ENCODE peak calls at places on chromosomes 1 and 21, in ten cellular contexts. I is left ventricle myocardium superior; O is Right ventricle myocardium superior; C is stimulated activated CD4-positive, alpha-beta T cell treated with anti-CD3 and anti-CD28 coated beads, Interleukin-15, amount 100 ng/mL, for 1 hour; L is fibroblast of mammary gland; G is HS-5; Q is foreskin keratinocyte; Z is prostate gland; S is hypothalamus; H is substantia nigra. E is an unnamed sample.

GRCh38 chr1:10494418-10494753 is 19.6 kb downstream of the PEX14 start:
- DNase-seq in I (no peak), O (no peak), C (no peak), L (no peak), G (no peak), Q (no peak), Z (no peak), S (no peak), H (no peak), E (no peak)

GRCh38 chr1:34744851-34745250 is 10.0 kb upstream of the GJB5 start:
- DNase-seq in I (no peak), O (no peak), C (no peak), L (no peak), G (no peak), Q (no peak), Z (no peak), S (no peak), H (no peak), E (no peak)

GRCh38 chr1:236172041-236172579 is 29.8 kb downstream of the GPR137B start:
- DNase-seq in I (no peak), O (no peak), C (no peak), L (peak; percentile 31), G (no peak), Q (no peak), Z (no peak), S (no peak), H (no peak), E (no peak)

GRCh38 chr1:70222716-70223235 is 1.6 kb downstream of the SRSF11 start:
- DNase-seq in I (no peak), O (no peak), C (no peak), L (peak; percentile 14), G (no peak), Q (no peak), Z (no peak), S (no peak), H (no peak), E (no peak)

GRCh38 chr1:116665001-116665400 is 2.5 kb downstream of the IGSF3 start:
- DNase-seq in I (no peak), O (no peak), C (no peak), L (no peak), G (no peak), Q (no peak), Z (no peak), S (no peak), H (no peak), E (no peak)

GRCh38 chr1:87404306-87404705 is 75.6 kb downstream of the LMO4 start:
- DNase-seq in I (no peak), O (no peak), C (no peak), L (no peak), G (no peak), Q (peak; percentile 42), Z (no peak), S (no peak), H (no peak), E (peak; percentile 20)

GRCh38 chr1:150928286-150928685 is 2.1 kb downstream of the SETDB1 start:
- DNase-seq in I (no peak), O (no peak), C (no peak), L (peak; percentile 10), G (no peak), Q (no peak), Z (no peak), S (no peak), H (no peak), E (no peak)

GRCh38 chr1:202343652-202344349 is 2.1 kb upstream of the UBE2T start:
- DNase-seq in I (no peak), O (no peak), C (no peak), L (peak; percentile 57), G (no peak), Q (no peak), Z (no peak), S (no peak), H (no peak), E (peak; percentile 59)

GRCh38 chr1:225350872-225351271 is 77.0 kb downstream of the LBR start:
- DNase-seq in I (no peak), O (no peak), C (no peak), L (no peak), G (no peak), Q (no peak), Z (no peak), S (no peak), H (no peak), E (no peak)

GRCh38 chr1:204738506-204738905 is 53.0 kb upstream of the LRRN2 start:
- DNase-seq in I (no peak), O (no peak), C (no peak), L (no peak), G (no peak), Q (no peak), Z (no peak), S (no peak), H (no peak), E (no peak)

GRCh38 chr1:61926597-61926996 is 184.3 kb downstream of the PATJ start:
- DNase-seq in I (no peak), O (no peak), C (no peak), L (no peak), G (no peak), Q (no peak), Z (no peak), S (no peak), H (no peak), E (no peak)

GRCh38 chr1:64043976-64044375 is 159.4 kb upstream of the UBE2U start:
- DNase-seq in I (no peak), O (no peak), C (no peak), L (peak; percentile 94), G (peak; percentile 25), Q (no peak), Z (no peak), S (no peak), H (no peak), E (peak; percentile 7)

GRCh38 chr1:228544921-228545591 is 57.9 kb downstream of the RNF187 start:
- DNase-seq in I (no peak), O (no peak), C (no peak), L (no peak), G (no peak), Q (no peak), Z (no peak), S (no peak), H (no peak), E (no peak)

GRCh38 chr1:53826367-53826766 is 11.7 kb downstream of the NDC1 start:
- DNase-seq in I (no peak), O (no peak), C (no peak), L (peak; percentile 41), G (no peak), Q (no peak), Z (no peak), S (no peak), H (no peak), E (no peak)

GRCh38 chr1:2973661-2974593 is 47.3 kb upstream of the ACTRT2 start:
- DNase-seq in I (no peak), O (no peak), C (no peak), L (no peak), G (no peak), Q (no peak), Z (no peak), S (no peak), H (no peak), E (no peak)

GRCh38 chr21:42358937-42359336 is 7.4 kb downstream of the TFF1 start:
- DNase-seq in I (no peak), O (peak; percentile 13), C (no peak), L (no peak), G (no peak), Q (no peak), Z (no peak), S (no peak), H (no peak), E (no peak)

GRCh38 chr1:110011527-110012041 is 22.8 kb upstream of the STRIP1 start:
- DNase-seq in I (no peak), O (no peak), C (no peak), L (peak; percentile 76), G (no peak), Q (no peak), Z (peak; percentile 43), S (no peak), H (peak; percentile 19), E (peak; percentile 64)

GRCh38 chr1:179883739-179884138 is 1.7 kb downstream of the TOR1AIP1 start:
- DNase-seq in I (no peak), O (no peak), C (no peak), L (peak; percentile 41), G (no peak), Q (peak; percentile 93), Z (no peak), S (no peak), H (no peak), E (peak; percentile 78)

GRCh38 chr1:234619794-234620247 is 9.8 kb upstream of the IRF2BP2 start:
- DNase-seq in I (no peak), O (no peak), C (no peak), L (no peak), G (no peak), Q (no peak), Z (no peak), S (no peak), H (no peak), E (no peak)

GRCh38 chr1:247056071-247056470 is 22.5 kb downstream of the ZNF670 start:
- DNase-seq in I (no peak), O (no peak), C (no peak), L (peak; percentile 61), G (no peak), Q (no peak), Z (no peak), S (no peak), H (no peak), E (no peak)

GRCh38 chr1:245168090-245168489 is 13.3 kb downstream of the KIF26B start:
- DNase-seq in I (peak; percentile 44), O (peak; percentile 81), C (no peak), L (no peak), G (no peak), Q (no peak), Z (no peak), S (no peak), H (no peak), E (no peak)

GRCh38 chr1:43443197-43443946 is 10.4 kb downstream of the HYI start:
- DNase-seq in I (no peak), O (no peak), C (no peak), L (no peak), G (no peak), Q (no peak), Z (no peak), S (no peak), H (no peak), E (no peak)

GRCh38 chr1:25658791-25659431 is 42.3 kb downstream of the MAN1C1 start:
- DNase-seq in I (peak; percentile 85), O (peak; percentile 84), C (no peak), L (peak; percentile 8), G (no peak), Q (no peak), Z (peak; percentile 49), S (no peak), H (no peak), E (no peak)

GRCh38 chr21:34012640-34013039 is 60.7 kb upstream of the MRPS6 start:
- DNase-seq in I (no peak), O (no peak), C (no peak), L (no peak), G (no peak), Q (no peak), Z (no peak), S (no peak), H (no peak), E (no peak)

GRCh38 chr1:13699510-13699909 is 478 bp upstream of the PRDM2 start:
- DNase-seq in I (peak; percentile 39), O (peak; percentile 42), C (no peak), L (peak; percentile 40), G (no peak), Q (no peak), Z (peak; percentile 7), S (peak; percentile 25), H (no peak), E (peak; percentile 8)

GRCh38 chr1:230222678-230223077 is 155.6 kb downstream of the GALNT2 start:
- DNase-seq in I (no peak), O (no peak), C (no peak), L (peak; percentile 41), G (no peak), Q (no peak), Z (no peak), S (no peak), H (no peak), E (no peak)

GRCh38 chr21:45620201-45620600 is 23.3 kb upstream of the PCBP3 start:
- DNase-seq in I (no peak), O (no peak), C (no peak), L (no peak), G (no peak), Q (no peak), Z (no peak), S (no peak), H (no peak), E (no peak)

GRCh38 chr1:170853302-170853701 is 82.0 kb upstream of the MROH9 start:
- DNase-seq in I (no peak), O (no peak), C (no peak), L (no peak), G (no peak), Q (no peak), Z (no peak), S (no peak), H (no peak), E (no peak)

E was measured in RWPE1.